ENCODE peak calls at places on chromosome 3, in eight cellular contexts. E is mammary epithelial cell, G is IMR-90, V is tibial artery, J is choroid plexus epithelial cell, N is fibroblast of pulmonary artery, K is dorsolateral prefrontal cortex, H is astrocyte of the spinal cord. I is an unnamed sample.

GRCh38 chr3:39911465-39912309 is 102.3 kb downstream of the MYRIP start:
- DNase-seq in E (peak), G (no peak), V (no peak), J (peak), N (peak), K (no peak), H (peak), I (peak)

GRCh38 chr3:11138371-11138770 is 15.9 kb upstream of the HRH1 start:
- DNase-seq in E (no peak), G (no peak), V (no peak), J (no peak), N (no peak), K (no peak), H (no peak), I (no peak)

GRCh38 chr3:14179795-14180194 is 1.2 kb downstream of the LSM3 start:
- DNase-seq in E (no peak), G (no peak), V (no peak), J (no peak), N (no peak), K (no peak), H (no peak), I (no peak)

GRCh38 chr3:152269423-152270144 is 855 bp downstream of the MBNL1 start:
- DNase-seq in E (peak), G (peak), V (peak), J (peak), N (peak), K (no peak), H (peak), I (peak)

GRCh38 chr3:191641789-191642188 is 180.8 kb downstream of the PYDC2 start:
- DNase-seq in E (no peak), G (no peak), V (no peak), J (no peak), N (no peak), K (no peak), H (no peak), I (no peak)

GRCh38 chr3:185270956-185271332 is 17.1 kb upstream of the EHHADH start:
- DNase-seq in E (no peak), G (no peak), V (no peak), J (no peak), N (no peak), K (no peak), H (no peak), I (no peak)

GRCh38 chr3:154098396-154098795 is 22.8 kb upstream of the ARHGEF26 start:
- DNase-seq in E (no peak), G (no peak), V (no peak), J (no peak), N (no peak), K (no peak), H (no peak), I (no peak)

GRCh38 chr3:123576119-123576518 is 8.7 kb downstream of the HACD2 start:
- DNase-seq in E (peak), G (peak), V (no peak), J (peak), N (peak), K (no peak), H (peak), I (no peak)

GRCh38 chr3:127180859-127181258 is 12.1 kb upstream of the PRR23E start:
- DNase-seq in E (no peak), G (no peak), V (peak), J (no peak), N (no peak), K (no peak), H (no peak), I (no peak)

GRCh38 chr3:161854232-161854771 is 357.7 kb downstream of the OTOL1 start:
- DNase-seq in E (peak), G (peak), V (no peak), J (peak), N (peak), K (no peak), H (peak), I (peak)

GRCh38 chr3:22893001-22893400 is 310.1 kb upstream of the UBE2E2 start:
- DNase-seq in E (no peak), G (no peak), V (no peak), J (no peak), N (no peak), K (no peak), H (no peak), I (no peak)

GRCh38 chr3:34178415-34178814 is 380.0 kb downstream of the PDCD6IP start:
- DNase-seq in E (no peak), G (peak), V (no peak), J (no peak), N (peak), K (no peak), H (peak), I (no peak)

GRCh38 chr3:164962610-164963009 is 115.7 kb downstream of the SI start:
- DNase-seq in E (no peak), G (no peak), V (no peak), J (no peak), N (no peak), K (no peak), H (no peak), I (no peak)

GRCh38 chr3:47762233-47762632 is 19.5 kb downstream of the SMARCC1 start:
- DNase-seq in E (no peak), G (peak), V (no peak), J (no peak), N (peak), K (no peak), H (no peak), I (peak)
- TF ChIP-seq CTCF in E (no peak), G (no peak), V (no peak), J (no peak), N (no peak), K (no peak), H (no peak), I (no peak)

GRCh38 chr3:182911782-182912111 is 68.6 kb downstream of the DCUN1D1 start:
- DNase-seq in E (peak), G (no peak), V (no peak), J (no peak), N (no peak), K (no peak), H (no peak), I (peak)

GRCh38 chr3:182908471-182908870 is 71.9 kb downstream of the DCUN1D1 start:
- DNase-seq in E (no peak), G (peak), V (no peak), J (peak), N (no peak), K (no peak), H (no peak), I (no peak)

GRCh38 chr3:182912476-182912875 is 67.9 kb downstream of the DCUN1D1 start:
- DNase-seq in E (no peak), G (no peak), V (no peak), J (no peak), N (no peak), K (no peak), H (no peak), I (no peak)

GRCh38 chr3:182910939-182911781 is 69.2 kb downstream of the DCUN1D1 start:
- DNase-seq in E (no peak), G (no peak), V (no peak), J (no peak), N (no peak), K (no peak), H (no peak), I (no peak)

DNA sequence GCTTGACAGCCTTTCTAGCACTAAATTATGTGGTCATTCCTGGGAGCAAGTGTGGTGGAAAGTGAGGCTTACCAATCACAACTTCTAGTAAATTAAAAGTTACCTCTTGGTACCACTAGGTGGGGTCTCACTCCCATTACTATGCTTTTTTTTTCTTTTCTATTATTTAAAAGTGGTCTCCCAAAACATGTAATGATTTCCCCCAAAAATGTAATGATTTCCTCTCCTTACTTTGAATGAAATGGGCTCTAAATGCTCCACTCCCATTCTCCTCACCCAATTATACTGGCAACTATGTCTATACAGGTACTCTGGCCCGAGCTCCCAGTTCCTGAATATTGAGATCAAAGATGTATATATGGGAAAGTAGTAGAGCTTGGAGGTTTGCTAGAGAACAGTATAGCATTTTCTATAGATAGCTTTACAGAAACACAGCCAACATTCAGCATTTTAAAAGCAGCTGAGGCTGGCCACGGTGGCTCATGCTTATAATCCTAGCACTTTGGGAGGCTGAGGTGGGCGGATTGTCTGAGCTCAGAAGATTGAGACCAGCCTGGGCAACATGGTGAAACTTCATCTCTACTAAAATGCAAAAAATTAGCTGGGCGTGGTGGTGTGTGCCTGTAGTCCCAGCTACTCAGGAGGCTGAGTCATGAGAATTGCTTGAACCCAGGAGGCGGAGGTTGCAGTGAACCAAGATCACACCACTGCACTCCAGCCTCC is 70.9 kb downstream of the DCUN1D1 start:
- DNase-seq in E (peak), G (no peak), V (no peak), J (peak), N (peak), K (no peak), H (peak), I (no peak)
- TF ChIP-seq CTCF in E (peak), G (peak), V (peak), J (peak), N (peak), K (peak), H (peak), I (peak)

GRCh38 chr3:64716110-64716509 is 28.3 kb upstream of the ADAMTS9 start:
- DNase-seq in E (no peak), G (peak), V (no peak), J (peak), N (no peak), K (no peak), H (peak), I (no peak)

GRCh38 chr3:64717411-64717810 is 29.6 kb upstream of the ADAMTS9 start:
- DNase-seq in E (no peak), G (no peak), V (no peak), J (no peak), N (no peak), K (no peak), H (no peak), I (no peak)

GRCh38 chr3:64715211-64715982 is 27.6 kb upstream of the ADAMTS9 start:
- DNase-seq in E (no peak), G (no peak), V (no peak), J (no peak), N (peak), K (no peak), H (no peak), I (no peak)

DNA sequence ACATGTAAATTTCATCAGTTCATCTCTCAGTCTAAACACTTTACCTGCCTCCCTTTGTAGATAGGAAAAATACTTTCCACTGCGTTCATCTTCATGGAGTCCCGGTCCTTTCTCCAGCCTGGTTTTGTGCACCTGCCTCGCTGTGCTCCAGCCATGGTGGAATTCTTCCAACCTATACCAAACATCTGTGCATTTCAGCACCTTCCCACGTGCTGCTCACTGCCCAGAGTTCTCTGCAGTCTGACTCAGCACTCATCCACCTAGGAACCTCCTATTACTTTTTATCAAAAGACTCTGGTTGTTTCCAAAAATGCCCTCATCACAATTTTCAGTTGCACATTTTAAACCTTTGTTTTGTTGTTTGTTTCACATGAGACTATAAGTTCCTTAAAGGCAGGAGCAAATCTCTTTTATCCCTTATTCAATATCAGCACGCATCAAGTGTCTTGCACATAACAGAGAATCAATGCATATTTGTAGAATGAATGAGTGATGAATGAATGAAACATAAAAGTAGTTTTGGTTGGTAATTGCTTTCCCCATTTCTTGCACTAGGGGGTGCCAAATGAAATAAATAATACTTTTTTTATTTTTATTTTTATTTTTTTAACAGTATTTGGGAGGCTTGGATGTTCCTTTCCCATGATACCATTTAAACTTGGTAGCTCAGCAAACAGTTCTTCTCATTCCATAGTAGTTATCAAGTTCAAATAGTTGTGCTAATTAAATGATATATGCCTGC is 30.2 kb upstream of the ADAMTS9 start:
- DNase-seq in E (no peak), G (no peak), V (no peak), J (peak), N (peak), K (no peak), H (no peak), I (peak)
- TF ChIP-seq CTCF in E (peak), G (peak), V (no peak), J (peak), N (peak), K (peak), H (peak), I (peak)

GRCh38 chr3:4884901-4885300 is 94.3 kb upstream of the BHLHE40 start:
- DNase-seq in E (no peak), G (no peak), V (no peak), J (no peak), N (no peak), K (no peak), H (no peak), I (no peak)

GRCh38 chr3:4877173-4877787 is 102.0 kb upstream of the BHLHE40 start:
- DNase-seq in E (no peak), G (no peak), V (no peak), J (no peak), N (no peak), K (no peak), H (no peak), I (no peak)

GRCh38 chr3:4883011-4883410 is 96.2 kb upstream of the BHLHE40 start:
- DNase-seq in E (no peak), G (no peak), V (no peak), J (no peak), N (no peak), K (no peak), H (no peak), I (no peak)

GRCh38 chr3:4882548-4882947 is 96.7 kb upstream of the BHLHE40 start:
- DNase-seq in E (no peak), G (no peak), V (no peak), J (no peak), N (no peak), K (no peak), H (no peak), I (no peak)

DNA sequence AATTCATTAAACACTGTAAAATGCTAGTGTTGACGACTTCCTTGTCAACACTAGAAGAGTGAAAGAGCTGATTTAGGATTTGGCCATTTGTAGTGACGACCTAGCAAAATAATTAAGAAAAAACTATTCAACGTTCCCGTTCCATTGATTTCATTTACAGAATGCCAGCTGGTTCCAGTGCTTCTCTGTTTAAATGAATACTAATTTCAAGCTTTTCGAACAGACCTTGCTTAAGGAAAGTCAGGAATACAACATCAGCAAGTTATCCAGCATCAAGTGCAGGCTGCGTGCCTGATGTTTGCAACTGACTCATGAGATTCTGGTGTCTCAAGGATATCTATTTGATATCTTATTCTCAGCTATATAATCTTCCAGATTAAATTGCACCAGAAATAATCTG is 98.4 kb upstream of the BHLHE40 start:
- DNase-seq in E (no peak), G (no peak), V (no peak), J (no peak), N (no peak), K (no peak), H (no peak), I (no peak)
- TF ChIP-seq CTCF in E (no peak), G (no peak), V (no peak), J (no peak), N (no peak), K (no peak), H (no peak), I (no peak)

I was measured in MCF 10A.